ENCODE peak calls at places on chromosomes 16 and 17, in nine cellular contexts. One of them, this sample, is unnamed.

GRCh38 chr17:17760872-17761550 is 75.8 kb downstream of the SREBF1 start:
- DNase-seq in NCI-H2171: no peak
- DNase-seq in HS-5: no peak
- DNase-seq in M059J: no peak
- DNase-seq in NCI-H2107: no peak
- DNase-seq in central memory CD4-positive, alpha-beta T cell: no peak
- DNase-seq in amniotic stem cell: no peak
- DNase-seq in effector memory CD4-positive, alpha-beta T cell: no peak
- DNase-seq in cardiac fibroblast: no peak
- DNase-seq in this sample: no peak

GRCh38 chr17:30600830-30601494 is 123.8 kb downstream of the GOSR1 start:
- DNase-seq in NCI-H2171: no peak
- DNase-seq in HS-5: no peak
- DNase-seq in M059J: peak
- DNase-seq in NCI-H2107: no peak
- DNase-seq in central memory CD4-positive, alpha-beta T cell: peak
- DNase-seq in amniotic stem cell: no peak
- DNase-seq in effector memory CD4-positive, alpha-beta T cell: peak
- DNase-seq in cardiac fibroblast: no peak
- DNase-seq in this sample: no peak

GRCh38 chr16:79713609-79714309 is 113.2 kb upstream of the MAF start:
- DNase-seq in NCI-H2171: no peak
- DNase-seq in HS-5: no peak
- DNase-seq in M059J: no peak
- DNase-seq in NCI-H2107: no peak
- DNase-seq in central memory CD4-positive, alpha-beta T cell: no peak
- DNase-seq in amniotic stem cell: no peak
- DNase-seq in effector memory CD4-positive, alpha-beta T cell: no peak
- DNase-seq in cardiac fibroblast: no peak
- DNase-seq in this sample: no peak

GRCh38 chr17:82947051-82947991 is 107.5 kb upstream of the ZNF750 start:
- DNase-seq in NCI-H2171: no peak
- DNase-seq in HS-5: no peak
- DNase-seq in M059J: no peak
- DNase-seq in NCI-H2107: no peak
- DNase-seq in central memory CD4-positive, alpha-beta T cell: no peak
- DNase-seq in amniotic stem cell: no peak
- DNase-seq in effector memory CD4-positive, alpha-beta T cell: no peak
- DNase-seq in cardiac fibroblast: no peak
- DNase-seq in this sample: no peak

GRCh38 chr16:89988951-89989350 is 30.3 kb downstream of the DBNDD1 start:
- DNase-seq in NCI-H2171: peak
- DNase-seq in HS-5: no peak
- DNase-seq in M059J: no peak
- DNase-seq in NCI-H2107: no peak
- DNase-seq in central memory CD4-positive, alpha-beta T cell: no peak
- DNase-seq in amniotic stem cell: no peak
- DNase-seq in effector memory CD4-positive, alpha-beta T cell: no peak
- DNase-seq in cardiac fibroblast: no peak
- DNase-seq in this sample: no peak

GRCh38 chr17:34709108-34709779 is 129.9 kb downstream of the TMEM132E start:
- DNase-seq in NCI-H2171: no peak
- DNase-seq in HS-5: no peak
- DNase-seq in M059J: peak
- DNase-seq in NCI-H2107: no peak
- DNase-seq in central memory CD4-positive, alpha-beta T cell: no peak
- DNase-seq in amniotic stem cell: no peak
- DNase-seq in effector memory CD4-positive, alpha-beta T cell: no peak
- DNase-seq in cardiac fibroblast: no peak
- DNase-seq in this sample: no peak

GRCh38 chr16:80347900-80348299 is 192.9 kb upstream of the DYNLRB2 start:
- DNase-seq in NCI-H2171: no peak
- DNase-seq in HS-5: no peak
- DNase-seq in M059J: peak
- DNase-seq in NCI-H2107: no peak
- DNase-seq in central memory CD4-positive, alpha-beta T cell: no peak
- DNase-seq in amniotic stem cell: no peak
- DNase-seq in effector memory CD4-positive, alpha-beta T cell: no peak
- DNase-seq in cardiac fibroblast: peak
- DNase-seq in this sample: no peak

GRCh38 chr16:3553138-3553923 is 23.9 kb downstream of the NLRC3 start:
- DNase-seq in NCI-H2171: no peak
- DNase-seq in HS-5: no peak
- DNase-seq in M059J: no peak
- DNase-seq in NCI-H2107: no peak
- DNase-seq in central memory CD4-positive, alpha-beta T cell: no peak
- DNase-seq in amniotic stem cell: no peak
- DNase-seq in effector memory CD4-positive, alpha-beta T cell: no peak
- DNase-seq in cardiac fibroblast: no peak
- DNase-seq in this sample: no peak

GRCh38 chr17:44889003-44889402 is 10.2 kb downstream of the EFTUD2 start:
- DNase-seq in NCI-H2171: no peak
- DNase-seq in HS-5: no peak
- DNase-seq in M059J: no peak
- DNase-seq in NCI-H2107: no peak
- DNase-seq in central memory CD4-positive, alpha-beta T cell: no peak
- DNase-seq in amniotic stem cell: no peak
- DNase-seq in effector memory CD4-positive, alpha-beta T cell: no peak
- DNase-seq in cardiac fibroblast: no peak
- DNase-seq in this sample: no peak

GRCh38 chr16:17419266-17419665 is 51.5 kb downstream of the XYLT1 start:
- DNase-seq in NCI-H2171: no peak
- DNase-seq in HS-5: no peak
- DNase-seq in M059J: no peak
- DNase-seq in NCI-H2107: no peak
- DNase-seq in central memory CD4-positive, alpha-beta T cell: no peak
- DNase-seq in amniotic stem cell: no peak
- DNase-seq in effector memory CD4-positive, alpha-beta T cell: no peak
- DNase-seq in cardiac fibroblast: no peak
- DNase-seq in this sample: no peak

GRCh38 chr17:77036841-77037381 is 103.9 kb upstream of the SEC14L1 start:
- DNase-seq in NCI-H2171: no peak
- DNase-seq in HS-5: no peak
- DNase-seq in M059J: peak
- DNase-seq in NCI-H2107: peak
- DNase-seq in central memory CD4-positive, alpha-beta T cell: no peak
- DNase-seq in amniotic stem cell: no peak
- DNase-seq in effector memory CD4-positive, alpha-beta T cell: no peak
- DNase-seq in cardiac fibroblast: peak
- DNase-seq in this sample: no peak

GRCh38 chr16:24896439-24896838 is 50.7 kb downstream of the SLC5A11 start:
- DNase-seq in NCI-H2171: no peak
- DNase-seq in HS-5: no peak
- DNase-seq in M059J: no peak
- DNase-seq in NCI-H2107: no peak
- DNase-seq in central memory CD4-positive, alpha-beta T cell: no peak
- DNase-seq in amniotic stem cell: no peak
- DNase-seq in effector memory CD4-positive, alpha-beta T cell: no peak
- DNase-seq in cardiac fibroblast: no peak
- DNase-seq in this sample: no peak

GRCh38 chr16:14369734-14370598 is 260.1 kb downstream of the PARN start:
- DNase-seq in NCI-H2171: no peak
- DNase-seq in HS-5: no peak
- DNase-seq in M059J: peak
- DNase-seq in NCI-H2107: no peak
- DNase-seq in central memory CD4-positive, alpha-beta T cell: no peak
- DNase-seq in amniotic stem cell: no peak
- DNase-seq in effector memory CD4-positive, alpha-beta T cell: no peak
- DNase-seq in cardiac fibroblast: peak
- DNase-seq in this sample: no peak